ENCODE peak calls at places on chromosomes 2 and 18, in ten cellular contexts. U is CD4-positive, alpha-beta T cell; M is heart left ventricle; V is neuronal stem cell; X is thyroid gland; C is RPMI8226; H is astrocyte of the spinal cord; O is HFF-Myc; P is stimulated activated CD4-positive, alpha-beta T cell treated with anti-CD3 and anti-CD28 coated beads, Interleukin-12 subunit alpha, Interleukin-12 subunit beta, amount 100 ng/mL, for 4 hours; S is transverse colon. G is an unnamed sample.

GRCh38 chr2:190506666-190507065 is 27.9 kb downstream of the NEMP2 start:
- DNase-seq in P (no peak), C (no peak), X (no peak), M (no peak), S (peak; percentile 59), O (no peak), H (no peak), U (no peak), V (no peak), G (no peak)

GRCh38 chr2:7449287-7449686 is 532.1 kb downstream of the RNF144A start:
- DNase-seq in V (no peak), S (no peak), C (no peak), U (no peak), H (no peak), X (no peak), P (no peak), O (no peak), M (no peak), G (no peak)

GRCh38 chr18:53534695-53535094 is 689.8 kb downstream of the MBD2 start:
- DNase-seq in U (no peak), P (no peak), M (peak; percentile 21), V (no peak), X (peak; percentile 9), S (no peak), C (no peak), H (no peak), O (no peak), G (no peak)

GRCh38 chr2:31996571-31997150 is 14.1 kb downstream of the MEMO1 start:
- DNase-seq in P (no peak), V (no peak), M (no peak), O (no peak), U (no peak), C (no peak), S (no peak), H (no peak), X (no peak), G (no peak)

GRCh38 chr2:205776139-205776538 is 93.8 kb downstream of the NRP2 start:
- DNase-seq in P (no peak), M (no peak), S (peak; percentile 58), U (no peak), C (peak; percentile 65), H (no peak), O (no peak), V (peak; percentile 21), X (peak; percentile 67), G (peak; percentile 44)

GRCh38 chr18:36298113-36298701 is 694 bp downstream of the FHOD3 start:
- DNase-seq in V (peak; percentile 58), C (no peak), S (no peak), O (no peak), X (peak; percentile 30), H (no peak), P (no peak), M (no peak), U (no peak), G (no peak)

GRCh38 chr2:236768393-236769140 is 198.9 kb downstream of the ACKR3 start:
- DNase-seq in V (no peak), O (peak; percentile 69), X (no peak), U (no peak), C (no peak), M (no peak), P (no peak), S (no peak), H (peak; percentile 93), G (no peak)

GRCh38 chr2:149860276-149860921 is 272.8 kb upstream of the MMADHC start:
- DNase-seq in X (peak; percentile 34), C (peak; percentile 83), P (no peak), S (no peak), M (peak; percentile 46), V (no peak), U (no peak), O (peak; percentile 72), H (peak; percentile 99), G (no peak)

GRCh38 chr18:7017013-7017412 is 100.6 kb downstream of the LAMA1 start:
- DNase-seq in P (no peak), O (no peak), M (no peak), X (no peak), H (no peak), S (no peak), C (no peak), V (no peak), U (no peak), G (no peak)

G was measured in MM.1S.